ENCODE peak calls at places on chromosomes 2 and 18, in seven cellular contexts. One of them, this sample, is unnamed.

GRCh38 chr2:84959045-84959493 is 11.9 kb upstream of the KCMF1 start:
- DNase-seq in pulmonary artery endothelial cell: no peak
- DNase-seq in mammary epithelial cell: peak
- DNase-seq in pons: no peak
- DNase-seq in T-cell: no peak
- DNase-seq in activated CD8-positive, alpha-beta memory T cell treated with anti-CD3 and anti-CD28 coated beads, Interleukin-2, amount 50 U/mL, for 4 hours: no peak
- DNase-seq in HT1080: peak
- DNase-seq in this sample: no peak

GRCh38 chr18:62751341-62751821 is 36.0 kb downstream of the PHLPP1 start:
- DNase-seq in pulmonary artery endothelial cell: peak
- DNase-seq in mammary epithelial cell: no peak
- DNase-seq in pons: peak
- DNase-seq in T-cell: no peak
- DNase-seq in activated CD8-positive, alpha-beta memory T cell treated with anti-CD3 and anti-CD28 coated beads, Interleukin-2, amount 50 U/mL, for 4 hours: no peak
- DNase-seq in HT1080: peak
- DNase-seq in this sample: no peak

GRCh38 chr2:164561991-164562390 is 59.3 kb downstream of the GRB14 start:
- DNase-seq in pulmonary artery endothelial cell: no peak
- DNase-seq in mammary epithelial cell: no peak
- DNase-seq in pons: no peak
- DNase-seq in T-cell: no peak
- DNase-seq in activated CD8-positive, alpha-beta memory T cell treated with anti-CD3 and anti-CD28 coated beads, Interleukin-2, amount 50 U/mL, for 4 hours: no peak
- DNase-seq in HT1080: no peak
- DNase-seq in this sample: no peak

GRCh38 chr2:193240752-193241151 is 1046.0 kb upstream of the TMEFF2 start:
- DNase-seq in pulmonary artery endothelial cell: no peak
- DNase-seq in mammary epithelial cell: no peak
- DNase-seq in pons: no peak
- DNase-seq in T-cell: no peak
- DNase-seq in activated CD8-positive, alpha-beta memory T cell treated with anti-CD3 and anti-CD28 coated beads, Interleukin-2, amount 50 U/mL, for 4 hours: no peak
- DNase-seq in HT1080: no peak
- DNase-seq in this sample: no peak

GRCh38 chr2:144445196-144445595 is 74.7 kb downstream of the ZEB2 start:
- DNase-seq in pulmonary artery endothelial cell: no peak
- DNase-seq in mammary epithelial cell: no peak
- DNase-seq in pons: no peak
- DNase-seq in T-cell: no peak
- DNase-seq in activated CD8-positive, alpha-beta memory T cell treated with anti-CD3 and anti-CD28 coated beads, Interleukin-2, amount 50 U/mL, for 4 hours: no peak
- DNase-seq in HT1080: no peak
- DNase-seq in this sample: no peak

GRCh38 chr18:79400091-79400590 is 4.4 kb downstream of the NFATC1 start:
- DNase-seq in pulmonary artery endothelial cell: no peak
- DNase-seq in mammary epithelial cell: no peak
- DNase-seq in pons: no peak
- DNase-seq in T-cell: peak
- DNase-seq in activated CD8-positive, alpha-beta memory T cell treated with anti-CD3 and anti-CD28 coated beads, Interleukin-2, amount 50 U/mL, for 4 hours: peak
- DNase-seq in HT1080: no peak
- DNase-seq in this sample: no peak

GRCh38 chr18:62339106-62339988 is 14.2 kb downstream of the TNFRSF11A start:
- DNase-seq in pulmonary artery endothelial cell: no peak
- DNase-seq in mammary epithelial cell: peak
- DNase-seq in pons: no peak
- DNase-seq in T-cell: no peak
- DNase-seq in activated CD8-positive, alpha-beta memory T cell treated with anti-CD3 and anti-CD28 coated beads, Interleukin-2, amount 50 U/mL, for 4 hours: no peak
- DNase-seq in HT1080: peak
- DNase-seq in this sample: no peak

GRCh38 chr18:44213288-44213687 is 467.4 kb upstream of the SETBP1 start:
- DNase-seq in pulmonary artery endothelial cell: no peak
- DNase-seq in mammary epithelial cell: no peak
- DNase-seq in pons: no peak
- DNase-seq in T-cell: no peak
- DNase-seq in activated CD8-positive, alpha-beta memory T cell treated with anti-CD3 and anti-CD28 coated beads, Interleukin-2, amount 50 U/mL, for 4 hours: no peak
- DNase-seq in HT1080: no peak
- DNase-seq in this sample: no peak

GRCh38 chr2:174590928-174591648 is 6.5 kb downstream of the WIPF1 start:
- DNase-seq in pulmonary artery endothelial cell: no peak
- DNase-seq in mammary epithelial cell: no peak
- DNase-seq in pons: no peak
- DNase-seq in T-cell: no peak
- DNase-seq in activated CD8-positive, alpha-beta memory T cell treated with anti-CD3 and anti-CD28 coated beads, Interleukin-2, amount 50 U/mL, for 4 hours: no peak
- DNase-seq in HT1080: no peak
- DNase-seq in this sample: no peak

GRCh38 chr2:201348758-201349157 is 8.4 kb downstream of the FLACC1 start:
- DNase-seq in pulmonary artery endothelial cell: no peak
- DNase-seq in mammary epithelial cell: no peak
- DNase-seq in pons: no peak
- DNase-seq in T-cell: no peak
- DNase-seq in activated CD8-positive, alpha-beta memory T cell treated with anti-CD3 and anti-CD28 coated beads, Interleukin-2, amount 50 U/mL, for 4 hours: no peak
- DNase-seq in HT1080: no peak
- DNase-seq in this sample: no peak

GRCh38 chr2:47304654-47305053 is 98.3 kb upstream of the MSH2 start:
- DNase-seq in pulmonary artery endothelial cell: no peak
- DNase-seq in mammary epithelial cell: no peak
- DNase-seq in pons: no peak
- DNase-seq in T-cell: no peak
- DNase-seq in activated CD8-positive, alpha-beta memory T cell treated with anti-CD3 and anti-CD28 coated beads, Interleukin-2, amount 50 U/mL, for 4 hours: no peak
- DNase-seq in HT1080: no peak
- DNase-seq in this sample: no peak

GRCh38 chr18:22417496-22418188 is at the start of gene CTAGE1:
- DNase-seq in pulmonary artery endothelial cell: no peak
- DNase-seq in mammary epithelial cell: no peak
- DNase-seq in pons: no peak
- DNase-seq in T-cell: no peak
- DNase-seq in activated CD8-positive, alpha-beta memory T cell treated with anti-CD3 and anti-CD28 coated beads, Interleukin-2, amount 50 U/mL, for 4 hours: no peak
- DNase-seq in HT1080: no peak
- DNase-seq in this sample: no peak

GRCh38 chr2:11842324-11842723 is 95.9 kb downstream of the LPIN1 start:
- DNase-seq in pulmonary artery endothelial cell: no peak
- DNase-seq in mammary epithelial cell: no peak
- DNase-seq in pons: peak
- DNase-seq in T-cell: no peak
- DNase-seq in activated CD8-positive, alpha-beta memory T cell treated with anti-CD3 and anti-CD28 coated beads, Interleukin-2, amount 50 U/mL, for 4 hours: no peak
- DNase-seq in HT1080: no peak
- DNase-seq in this sample: peak

GRCh38 chr18:70384181-70384790 is 95.4 kb downstream of the SOCS6 start:
- DNase-seq in pulmonary artery endothelial cell: no peak
- DNase-seq in mammary epithelial cell: peak
- DNase-seq in pons: peak
- DNase-seq in T-cell: no peak
- DNase-seq in activated CD8-positive, alpha-beta memory T cell treated with anti-CD3 and anti-CD28 coated beads, Interleukin-2, amount 50 U/mL, for 4 hours: no peak
- DNase-seq in HT1080: peak
- DNase-seq in this sample: no peak

GRCh38 chr18:47809420-47809819 is 121.0 kb downstream of the SMAD2 start:
- DNase-seq in pulmonary artery endothelial cell: no peak
- DNase-seq in mammary epithelial cell: no peak
- DNase-seq in pons: no peak
- DNase-seq in T-cell: no peak
- DNase-seq in activated CD8-positive, alpha-beta memory T cell treated with anti-CD3 and anti-CD28 coated beads, Interleukin-2, amount 50 U/mL, for 4 hours: no peak
- DNase-seq in HT1080: no peak
- DNase-seq in this sample: no peak

This sample was measured in NCI-H446.